ENCODE peak calls at places on chromosomes 2 and 18, in four cellular contexts. One of them, this sample, is unnamed.

GRCh38 chr2:223648755-223649154 is 46.6 kb upstream of the SCG2 start:
- DNase-seq in HepG2: no peak
- DNase-seq in NT2/D1: no peak
- DNase-seq in H1: no peak
- DNase-seq in this sample: no peak

GRCh38 chr2:33018271-33018670 is 71.5 kb downstream of the LTBP1 start:
- DNase-seq in HepG2: no peak
- DNase-seq in NT2/D1: no peak
- DNase-seq in H1: no peak
- DNase-seq in this sample: no peak

GRCh38 chr2:117553448-117553847 is 261.0 kb upstream of the DDX18 start:
- DNase-seq in HepG2: no peak
- DNase-seq in NT2/D1: peak; percentile 55
- DNase-seq in H1: no peak
- DNase-seq in this sample: no peak

GRCh38 chr18:68742206-68742605 is 27.3 kb upstream of the TMX3 start:
- DNase-seq in HepG2: no peak
- DNase-seq in NT2/D1: no peak
- DNase-seq in H1: no peak
- DNase-seq in this sample: no peak

GRCh38 chr2:60104514-60105501 is 448.6 kb downstream of the BCL11A start:
- DNase-seq in HepG2: no peak
- DNase-seq in NT2/D1: no peak
- DNase-seq in H1: no peak
- DNase-seq in this sample: no peak

GRCh38 chr2:98478861-98479770 is 34.5 kb downstream of the INPP4A start:
- DNase-seq in HepG2: no peak
- DNase-seq in NT2/D1: no peak
- DNase-seq in H1: no peak
- DNase-seq in this sample: no peak

GRCh38 chr2:148209598-148209997 is 188.7 kb downstream of the MBD5 start:
- DNase-seq in HepG2: peak; percentile 48
- DNase-seq in NT2/D1: no peak
- DNase-seq in H1: no peak
- DNase-seq in this sample: no peak

GRCh38 chr2:195318440-195319111 is 338.4 kb upstream of the SLC39A10 start:
- DNase-seq in HepG2: peak; percentile 41
- DNase-seq in NT2/D1: peak; percentile 16
- DNase-seq in H1: no peak
- DNase-seq in this sample: no peak

GRCh38 chr18:50113726-50114125 is 81.2 kb downstream of the MYO5B start:
- DNase-seq in HepG2: no peak
- DNase-seq in NT2/D1: no peak
- DNase-seq in H1: no peak
- DNase-seq in this sample: no peak

GRCh38 chr18:36912887-36913286 is 84.0 kb downstream of the KIAA1328 start:
- DNase-seq in HepG2: no peak
- DNase-seq in NT2/D1: no peak
- DNase-seq in H1: no peak
- DNase-seq in this sample: peak; percentile 5

GRCh38 chr2:28134262-28134812 is 243.8 kb downstream of the BABAM2 start:
- DNase-seq in HepG2: no peak
- DNase-seq in NT2/D1: no peak
- DNase-seq in H1: no peak
- DNase-seq in this sample: no peak

GRCh38 chr2:2773692-2774091 is 442.6 kb upstream of the MYT1L start:
- DNase-seq in HepG2: no peak
- DNase-seq in NT2/D1: no peak
- DNase-seq in H1: no peak
- DNase-seq in this sample: no peak

GRCh38 chr18:5967666-5968065 is 72.3 kb upstream of the TMEM200C start:
- DNase-seq in HepG2: no peak
- DNase-seq in NT2/D1: no peak
- DNase-seq in H1: no peak
- DNase-seq in this sample: no peak

GRCh38 chr18:5964596-5964995 is 69.3 kb upstream of the TMEM200C start:
- DNase-seq in HepG2: no peak
- DNase-seq in NT2/D1: no peak
- DNase-seq in H1: no peak
- DNase-seq in this sample: no peak

GRCh38 chr18:5964996-5965395 is 69.7 kb upstream of the TMEM200C start:
- DNase-seq in HepG2: no peak
- DNase-seq in NT2/D1: no peak
- DNase-seq in H1: no peak
- DNase-seq in this sample: no peak

GRCh38 chr18:5966514-5966913 is 71.2 kb upstream of the TMEM200C start:
- DNase-seq in HepG2: no peak
- DNase-seq in NT2/D1: no peak
- DNase-seq in H1: no peak
- DNase-seq in this sample: no peak

DNA sequence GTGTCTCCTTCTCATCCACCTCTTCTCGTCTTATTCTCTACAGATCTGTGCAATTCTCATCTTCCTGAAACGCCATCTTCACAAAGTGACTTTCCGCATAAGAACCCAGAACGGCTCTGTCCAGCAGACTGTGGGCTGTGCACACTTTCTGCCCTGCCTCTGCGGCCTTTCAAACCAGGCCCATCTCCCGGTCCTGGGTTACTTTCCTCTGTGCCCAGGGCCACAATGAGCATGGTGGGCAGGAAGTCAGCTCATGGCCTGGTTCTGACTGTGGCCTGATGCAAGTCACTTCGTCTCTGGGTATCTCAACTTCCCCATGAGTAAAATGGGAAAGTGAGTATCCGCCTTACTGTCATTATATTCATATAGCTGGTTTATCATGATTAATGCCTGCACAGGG is 71.7 kb upstream of the TMEM200C start:
- DNase-seq in HepG2: no peak
- DNase-seq in NT2/D1: no peak
- DNase-seq in H1: no peak
- DNase-seq in this sample: no peak
- TF ChIP-seq ZNF274 in HepG2: no peak
- TF ChIP-seq ZNF274 in NT2/D1: no peak
- TF ChIP-seq ZNF274 in H1: no peak
- TF ChIP-seq ZNF274 in this sample: no peak

DNA sequence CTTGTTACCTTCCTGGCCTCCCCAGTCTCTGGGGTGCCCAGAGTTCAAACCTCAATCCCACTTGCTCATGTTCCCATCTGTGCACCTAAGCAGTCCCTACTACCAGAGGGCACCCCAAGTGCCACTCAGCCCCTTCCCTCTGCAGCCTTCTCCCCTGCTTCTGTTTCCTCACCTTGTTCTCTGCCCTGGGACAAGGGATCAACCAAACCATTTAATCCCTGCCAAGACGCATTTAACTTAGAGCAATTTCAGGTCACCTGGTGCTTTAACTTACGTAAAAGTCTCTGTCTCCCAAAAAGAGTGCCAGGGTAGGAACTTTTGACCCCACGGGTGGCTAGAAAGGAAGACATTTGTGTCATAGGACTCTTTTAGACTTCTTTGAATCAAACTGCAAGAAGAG is 67.2 kb downstream of the SRD5A2 start:
- DNase-seq in HepG2: no peak
- DNase-seq in NT2/D1: no peak
- DNase-seq in H1: no peak
- DNase-seq in this sample: no peak
- TF ChIP-seq SUZ12 in HepG2: no peak
- TF ChIP-seq SUZ12 in NT2/D1: no peak
- TF ChIP-seq SUZ12 in H1: no peak
- TF ChIP-seq SUZ12 in this sample: no peak

GRCh38 chr18:58549814-58550339 is 79.0 kb downstream of the ALPK2 start:
- DNase-seq in HepG2: peak; percentile 99
- DNase-seq in NT2/D1: no peak
- DNase-seq in H1: no peak
- DNase-seq in this sample: no peak
- TF ChIP-seq ZNF274 in HepG2: no peak
- TF ChIP-seq ZNF274 in NT2/D1: no peak
- TF ChIP-seq ZNF274 in H1: no peak
- TF ChIP-seq ZNF274 in this sample: no peak

DNA sequence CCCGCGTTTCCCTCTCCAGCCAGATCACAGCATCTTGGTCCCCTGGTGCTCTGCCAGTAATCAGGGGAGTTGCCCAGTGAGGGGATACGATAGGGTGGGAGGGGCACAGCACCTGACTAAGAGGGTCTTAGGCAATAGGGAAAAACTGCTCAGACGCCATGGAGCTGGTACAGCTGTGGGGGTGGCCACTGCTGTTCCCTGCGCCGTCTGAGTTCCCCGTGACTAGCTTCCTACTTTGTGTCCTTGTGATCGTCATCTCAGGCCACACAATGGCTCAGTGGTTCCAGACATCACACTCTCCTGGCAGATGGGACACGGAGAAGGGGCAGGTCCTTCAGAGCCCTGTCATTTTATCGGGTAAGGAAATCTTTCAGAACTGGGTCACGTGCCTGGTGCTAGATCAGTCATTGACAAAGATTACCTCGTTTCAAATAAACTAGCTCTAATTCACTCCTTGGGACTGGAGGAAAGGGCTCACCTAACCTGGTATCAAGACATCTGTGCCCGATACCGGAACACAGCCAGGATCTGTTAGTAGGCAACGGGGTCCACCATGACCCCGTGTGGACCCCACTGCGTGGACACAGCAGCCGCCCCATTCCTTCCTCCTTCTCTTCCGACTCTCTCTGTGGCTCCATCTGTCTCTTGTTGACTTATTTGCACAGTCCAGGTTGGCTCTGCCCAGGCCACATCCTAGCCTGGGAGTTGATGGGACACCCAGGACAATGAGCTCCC is 101.6 kb downstream of the PTGR3 start:
- DNase-seq in HepG2: no peak
- DNase-seq in NT2/D1: no peak
- DNase-seq in H1: no peak
- DNase-seq in this sample: no peak
- TF ChIP-seq SUZ12 in HepG2: no peak
- TF ChIP-seq SUZ12 in NT2/D1: no peak
- TF ChIP-seq SUZ12 in H1: no peak
- TF ChIP-seq SUZ12 in this sample: no peak

GRCh38 chr18:28044036-28044435 is 132.9 kb downstream of the CDH2 start:
- DNase-seq in HepG2: no peak
- DNase-seq in NT2/D1: no peak
- DNase-seq in H1: no peak
- DNase-seq in this sample: no peak
- TF ChIP-seq ZNF274 in HepG2: no peak
- TF ChIP-seq ZNF274 in NT2/D1: no peak
- TF ChIP-seq ZNF274 in H1: no peak
- TF ChIP-seq ZNF274 in this sample: no peak

GRCh38 chr18:47262397-47263196 is 11.1 kb upstream of the SKOR2 start:
- DNase-seq in HepG2: no peak
- DNase-seq in NT2/D1: no peak
- DNase-seq in H1: no peak
- DNase-seq in this sample: no peak
- TF ChIP-seq SUZ12 in HepG2: no peak
- TF ChIP-seq SUZ12 in NT2/D1: peak; percentile 87
- TF ChIP-seq SUZ12 in H1: peak; percentile 97
- TF ChIP-seq SUZ12 in this sample: no peak

DNA sequence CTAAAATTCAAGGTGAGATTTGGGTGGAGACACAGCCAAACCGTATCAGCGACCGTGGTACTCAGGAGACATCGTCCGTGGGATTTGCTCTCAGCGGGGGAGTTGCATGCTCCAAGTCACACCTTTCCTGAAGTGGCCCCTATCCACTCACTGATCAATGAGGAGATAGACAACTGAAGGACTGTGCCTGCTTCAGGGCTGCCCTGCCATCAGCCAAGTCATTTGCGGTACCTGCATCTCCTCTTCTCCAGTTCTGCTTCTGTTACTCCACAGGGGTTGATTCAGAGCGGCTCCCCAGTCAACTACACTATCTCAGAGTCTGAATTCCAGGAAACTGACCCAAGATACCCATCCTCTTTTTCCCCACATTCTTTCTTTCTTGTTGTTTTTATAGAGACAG is 184.1 kb downstream of the MREG start:
- DNase-seq in HepG2: no peak
- DNase-seq in NT2/D1: no peak
- DNase-seq in H1: no peak
- DNase-seq in this sample: no peak
- TF ChIP-seq ZNF274 in HepG2: no peak
- TF ChIP-seq ZNF274 in NT2/D1: no peak
- TF ChIP-seq ZNF274 in H1: no peak
- TF ChIP-seq ZNF274 in this sample: no peak

GRCh38 chr18:79684787-79685186 is 5.2 kb downstream of the CTDP1 start:
- DNase-seq in HepG2: no peak
- DNase-seq in NT2/D1: no peak
- DNase-seq in H1: no peak
- DNase-seq in this sample: no peak
- TF ChIP-seq SUZ12 in HepG2: no peak
- TF ChIP-seq SUZ12 in NT2/D1: no peak
- TF ChIP-seq SUZ12 in H1: no peak
- TF ChIP-seq SUZ12 in this sample: no peak

GRCh38 chr18:79206444-79206843 is 137.2 kb downstream of the ATP9B start:
- DNase-seq in HepG2: no peak
- DNase-seq in NT2/D1: no peak
- DNase-seq in H1: no peak
- DNase-seq in this sample: no peak

GRCh38 chr18:79211844-79212243 is 142.7 kb downstream of the ATP9B start:
- DNase-seq in HepG2: peak; percentile 27
- DNase-seq in NT2/D1: no peak
- DNase-seq in H1: no peak
- DNase-seq in this sample: no peak

GRCh38 chr18:79204889-79205807 is 136.0 kb downstream of the ATP9B start:
- DNase-seq in HepG2: no peak
- DNase-seq in NT2/D1: no peak
- DNase-seq in H1: no peak
- DNase-seq in this sample: no peak

GRCh38 chr18:79210002-79210910 is 141.1 kb downstream of the ATP9B start:
- DNase-seq in HepG2: no peak
- DNase-seq in NT2/D1: no peak
- DNase-seq in H1: no peak
- DNase-seq in this sample: no peak

GRCh38 chr18:79208882-79209281 is 139.7 kb downstream of the ATP9B start:
- DNase-seq in HepG2: no peak
- DNase-seq in NT2/D1: no peak
- DNase-seq in H1: no peak
- DNase-seq in this sample: no peak
- TF ChIP-seq ZNF274 in HepG2: no peak
- TF ChIP-seq ZNF274 in NT2/D1: no peak
- TF ChIP-seq ZNF274 in H1: no peak
- TF ChIP-seq ZNF274 in this sample: no peak

DNA sequence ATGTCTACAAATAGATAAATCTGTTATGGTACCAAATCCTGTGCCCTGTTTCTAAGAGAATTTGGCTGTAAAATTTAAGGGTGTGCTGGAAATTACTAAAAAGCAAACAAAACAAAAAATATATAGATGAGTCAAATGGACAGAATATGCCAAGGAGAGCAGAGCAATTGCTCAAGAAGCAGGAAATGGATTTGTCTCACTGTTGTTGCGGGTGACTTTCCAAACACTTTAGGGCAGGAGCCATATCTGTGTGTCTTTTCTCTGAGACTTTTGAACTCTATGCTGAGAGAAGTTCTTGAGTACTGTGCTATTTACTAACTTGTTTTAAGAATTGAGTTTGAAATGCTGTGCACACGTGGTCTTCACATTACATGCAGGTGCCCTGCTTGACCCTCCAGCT is 221.7 kb downstream of the PHLPP1 start:
- DNase-seq in HepG2: no peak
- DNase-seq in NT2/D1: no peak
- DNase-seq in H1: no peak
- DNase-seq in this sample: no peak
- TF ChIP-seq SUZ12 in HepG2: no peak
- TF ChIP-seq SUZ12 in NT2/D1: no peak
- TF ChIP-seq SUZ12 in H1: no peak
- TF ChIP-seq SUZ12 in this sample: no peak

This sample was measured in GM12878.